ENCODE peak calls at places on chromosome 5, in six cellular contexts. One of them, this sample, is unnamed.
A peak's percentile ranks its signal among the peaks of the same experiment; 100 is the strongest.

GRCh38 chr5:124161286-124161685 is 585.2 kb downstream of the ZNF608 start:
- DNase-seq in HepG2: no peak
- DNase-seq in GM12878: no peak
- DNase-seq in HCT116: no peak
- DNase-seq in endothelial cell of umbilical vein: no peak
- DNase-seq in K562: no peak
- DNase-seq in this sample: no peak

GRCh38 chr5:141753971-141754713 is 72.1 kb upstream of the ARAP3 start:
- DNase-seq in HepG2: no peak
- DNase-seq in HCT116: peak; percentile 8
- DNase-seq in GM12878: no peak
- DNase-seq in endothelial cell of umbilical vein: peak; percentile 45
- DNase-seq in K562: peak; percentile 57
- DNase-seq in this sample: no peak

GRCh38 chr5:97070234-97070633 is 72.2 kb downstream of the LIX1 start:
- DNase-seq in HepG2: no peak
- DNase-seq in endothelial cell of umbilical vein: no peak
- DNase-seq in GM12878: no peak
- DNase-seq in HCT116: no peak
- DNase-seq in K562: no peak
- DNase-seq in this sample: no peak

GRCh38 chr5:179668404-179668803 is 12.4 kb downstream of the CBY3 start:
- DNase-seq in HCT116: peak; percentile 48
- DNase-seq in K562: peak; percentile 81
- DNase-seq in endothelial cell of umbilical vein: peak; percentile 59
- DNase-seq in GM12878: no peak
- DNase-seq in HepG2: peak; percentile 62
- DNase-seq in this sample: no peak

GRCh38 chr5:65902104-65902503 is 24.3 kb upstream of the ERBIN start:
- DNase-seq in HepG2: no peak
- DNase-seq in K562: no peak
- DNase-seq in HCT116: no peak
- DNase-seq in GM12878: no peak
- DNase-seq in endothelial cell of umbilical vein: no peak
- DNase-seq in this sample: no peak

GRCh38 chr5:131265318-131265803 is 1.5 kb downstream of the CDC42SE2 start:
- DNase-seq in HepG2: peak; percentile 60
- DNase-seq in K562: peak; percentile 51
- DNase-seq in GM12878: no peak
- DNase-seq in HCT116: peak; percentile 44
- DNase-seq in endothelial cell of umbilical vein: peak; percentile 60
- DNase-seq in this sample: no peak

GRCh38 chr5:130324953-130325671 is 420.8 kb downstream of the CHSY3 start:
- DNase-seq in HCT116: no peak
- DNase-seq in K562: no peak
- DNase-seq in HepG2: no peak
- DNase-seq in GM12878: no peak
- DNase-seq in endothelial cell of umbilical vein: no peak
- DNase-seq in this sample: no peak

GRCh38 chr5:154038241-154038603 is 488 bp downstream of the FAM114A2 start:
- DNase-seq in endothelial cell of umbilical vein: no peak
- DNase-seq in HCT116: peak; percentile 3
- DNase-seq in GM12878: no peak
- DNase-seq in HepG2: peak; percentile 43
- DNase-seq in K562: peak; percentile 67
- DNase-seq in this sample: no peak

GRCh38 chr5:137201876-137202275 is 297.2 kb downstream of the SPOCK1 start:
- DNase-seq in HCT116: no peak
- DNase-seq in HepG2: no peak
- DNase-seq in K562: no peak
- DNase-seq in endothelial cell of umbilical vein: no peak
- DNase-seq in GM12878: no peak
- DNase-seq in this sample: no peak

GRCh38 chr5:139821806-139822552 is 26.4 kb downstream of the PSD2 start:
- DNase-seq in HCT116: no peak
- DNase-seq in K562: no peak
- DNase-seq in GM12878: no peak
- DNase-seq in endothelial cell of umbilical vein: no peak
- DNase-seq in HepG2: no peak
- DNase-seq in this sample: no peak

GRCh38 chr5:111668713-111669112 is 88.3 kb downstream of the NREP start:
- DNase-seq in K562: no peak
- DNase-seq in GM12878: no peak
- DNase-seq in HepG2: no peak
- DNase-seq in endothelial cell of umbilical vein: no peak
- DNase-seq in HCT116: no peak
- DNase-seq in this sample: no peak

GRCh38 chr5:113663879-113664278 is 150.4 kb downstream of the YTHDC2 start:
- DNase-seq in HCT116: peak; percentile 51
- DNase-seq in GM12878: no peak
- DNase-seq in endothelial cell of umbilical vein: peak; percentile 56
- DNase-seq in HepG2: peak; percentile 45
- DNase-seq in K562: peak; percentile 54
- DNase-seq in this sample: no peak

GRCh38 chr5:168366124-168366523 is 74.7 kb downstream of the WWC1 start:
- DNase-seq in endothelial cell of umbilical vein: peak; percentile 21
- DNase-seq in HepG2: no peak
- DNase-seq in HCT116: no peak
- DNase-seq in GM12878: no peak
- DNase-seq in K562: no peak
- DNase-seq in this sample: no peak

GRCh38 chr5:174229640-174230350 is 184.3 kb downstream of the NSG2 start:
- DNase-seq in K562: no peak
- DNase-seq in endothelial cell of umbilical vein: no peak
- DNase-seq in HCT116: no peak
- DNase-seq in HepG2: no peak
- DNase-seq in GM12878: no peak
- DNase-seq in this sample: no peak

GRCh38 chr5:158436271-158437065 is 577.5 kb upstream of the CLINT1 start:
- DNase-seq in HepG2: no peak
- DNase-seq in HCT116: no peak
- DNase-seq in K562: no peak
- DNase-seq in endothelial cell of umbilical vein: no peak
- DNase-seq in GM12878: no peak
- DNase-seq in this sample: no peak

GRCh38 chr5:87403409-87403808 is 9.3 kb downstream of the CCNH start:
- DNase-seq in endothelial cell of umbilical vein: no peak
- DNase-seq in GM12878: no peak
- DNase-seq in HepG2: no peak
- DNase-seq in HCT116: no peak
- DNase-seq in K562: no peak
- DNase-seq in this sample: no peak

GRCh38 chr5:172647341-172648007 is 6.4 kb downstream of the NEURL1B start:
- DNase-seq in endothelial cell of umbilical vein: no peak
- DNase-seq in K562: no peak
- DNase-seq in GM12878: no peak
- DNase-seq in HepG2: no peak
- DNase-seq in HCT116: no peak
- DNase-seq in this sample: no peak

GRCh38 chr5:136064510-136064909 is 35.7 kb downstream of the TGFBI start:
- DNase-seq in GM12878: no peak
- DNase-seq in HepG2: no peak
- DNase-seq in endothelial cell of umbilical vein: no peak
- DNase-seq in HCT116: no peak
- DNase-seq in K562: peak; percentile 38
- DNase-seq in this sample: no peak

GRCh38 chr5:139461698-139462097 is 845 bp downstream of the ECSCR start:
- DNase-seq in HepG2: no peak
- DNase-seq in endothelial cell of umbilical vein: peak; percentile 90
- DNase-seq in K562: no peak
- DNase-seq in GM12878: no peak
- DNase-seq in HCT116: no peak
- DNase-seq in this sample: no peak

GRCh38 chr5:59039003-59039295 is 456.1 kb downstream of the RAB3C start:
- DNase-seq in K562: no peak
- DNase-seq in HepG2: no peak
- DNase-seq in GM12878: no peak
- DNase-seq in HCT116: no peak
- DNase-seq in endothelial cell of umbilical vein: peak; percentile 10
- DNase-seq in this sample: no peak

GRCh38 chr5:59038169-59039002 is 455.5 kb downstream of the RAB3C start:
- DNase-seq in K562: no peak
- DNase-seq in endothelial cell of umbilical vein: no peak
- DNase-seq in HCT116: no peak
- DNase-seq in GM12878: no peak
- DNase-seq in HepG2: no peak
- DNase-seq in this sample: no peak

GRCh38 chr5:59040007-59040803 is 457.3 kb downstream of the RAB3C start:
- DNase-seq in HCT116: no peak
- DNase-seq in HepG2: no peak
- DNase-seq in K562: no peak
- DNase-seq in endothelial cell of umbilical vein: peak; percentile 31
- DNase-seq in GM12878: no peak
- DNase-seq in this sample: no peak

GRCh38 chr5:59040804-59041201 is 457.9 kb downstream of the RAB3C start:
- DNase-seq in HCT116: no peak
- DNase-seq in GM12878: no peak
- DNase-seq in endothelial cell of umbilical vein: no peak
- DNase-seq in K562: no peak
- DNase-seq in HepG2: no peak
- DNase-seq in this sample: no peak

DNA sequence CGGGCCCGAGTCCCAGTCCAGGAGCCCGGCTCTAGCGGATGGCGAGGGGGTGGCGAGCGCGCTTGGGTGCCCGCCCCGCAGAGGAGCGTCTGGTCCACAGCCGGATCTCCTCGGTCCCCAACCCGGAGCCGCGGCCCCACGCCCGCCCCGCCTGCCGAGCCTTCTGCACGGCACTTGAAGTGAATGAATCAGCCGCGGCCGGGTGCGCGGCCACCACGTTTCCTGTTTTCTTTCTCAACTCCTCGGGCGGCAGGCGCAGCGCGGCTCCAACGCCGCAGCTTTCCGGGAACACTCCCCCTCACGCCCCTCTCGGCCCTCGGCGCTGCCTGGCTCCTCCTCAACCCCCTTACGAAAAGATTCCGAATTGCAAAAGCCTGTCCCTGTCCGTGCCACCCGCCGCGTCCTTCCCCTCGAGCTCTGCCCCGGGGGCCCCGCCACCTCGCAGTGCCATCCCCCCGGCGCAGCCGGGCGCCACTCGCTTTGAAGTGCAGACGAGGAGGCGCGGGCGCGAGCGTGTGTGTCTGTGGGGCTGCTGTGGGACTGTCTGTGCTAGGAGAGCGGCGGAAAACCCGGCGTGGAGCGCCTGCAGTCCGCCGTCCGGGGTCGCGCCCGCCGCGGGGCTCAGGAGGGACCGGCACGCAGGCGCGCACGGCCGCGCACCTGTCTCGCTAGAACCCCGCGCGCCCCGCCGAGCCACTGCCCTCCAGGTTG is 456.6 kb downstream of the RAB3C start:
- DNase-seq in K562: peak; percentile 3
- DNase-seq in HepG2: no peak
- DNase-seq in endothelial cell of umbilical vein: peak; percentile 77
- DNase-seq in GM12878: no peak
- DNase-seq in HCT116: no peak
- DNase-seq in this sample: no peak
- TF ChIP-seq EZH2 in K562: no peak
- TF ChIP-seq EZH2 in HepG2: no peak
- TF ChIP-seq EZH2 in endothelial cell of umbilical vein: no peak
- TF ChIP-seq EZH2 in GM12878: no peak
- TF ChIP-seq EZH2 in HCT116: no peak
- TF ChIP-seq EZH2 in this sample: no peak

DNA sequence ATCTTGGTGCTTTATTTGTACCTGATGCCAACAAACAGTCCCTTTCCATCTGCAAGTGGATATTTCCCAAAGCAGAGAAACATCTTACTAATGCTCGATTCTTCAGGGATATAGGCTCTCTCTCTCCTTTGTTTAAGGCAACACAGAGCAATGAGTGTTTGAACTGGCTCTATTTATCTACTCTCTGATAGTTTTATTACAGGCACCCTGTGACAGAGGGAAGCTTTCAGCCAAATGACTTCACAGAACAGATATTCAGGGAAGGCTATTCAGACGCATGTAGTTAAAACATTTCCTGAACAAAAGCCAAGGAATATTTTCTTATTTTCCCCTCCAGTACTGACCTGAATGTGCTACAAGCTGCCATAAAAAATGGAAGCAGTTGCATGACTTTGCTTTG is 141.8 kb downstream of the YIPF5 start:
- DNase-seq in HCT116: no peak
- DNase-seq in endothelial cell of umbilical vein: peak; percentile 72
- DNase-seq in GM12878: no peak
- DNase-seq in HepG2: no peak
- DNase-seq in K562: no peak
- DNase-seq in this sample: no peak
- H3K9ac ChIP-seq in HCT116: no peak overlapping the region
- H3K9ac ChIP-seq in endothelial cell of umbilical vein: no peak overlapping the region
- H3K9ac ChIP-seq in GM12878: no peak overlapping the region
- H3K9ac ChIP-seq in HepG2: no peak overlapping the region
- H3K9ac ChIP-seq in K562: no peak overlapping the region
- H3K9ac ChIP-seq in this sample: no peak overlapping the region

DNA sequence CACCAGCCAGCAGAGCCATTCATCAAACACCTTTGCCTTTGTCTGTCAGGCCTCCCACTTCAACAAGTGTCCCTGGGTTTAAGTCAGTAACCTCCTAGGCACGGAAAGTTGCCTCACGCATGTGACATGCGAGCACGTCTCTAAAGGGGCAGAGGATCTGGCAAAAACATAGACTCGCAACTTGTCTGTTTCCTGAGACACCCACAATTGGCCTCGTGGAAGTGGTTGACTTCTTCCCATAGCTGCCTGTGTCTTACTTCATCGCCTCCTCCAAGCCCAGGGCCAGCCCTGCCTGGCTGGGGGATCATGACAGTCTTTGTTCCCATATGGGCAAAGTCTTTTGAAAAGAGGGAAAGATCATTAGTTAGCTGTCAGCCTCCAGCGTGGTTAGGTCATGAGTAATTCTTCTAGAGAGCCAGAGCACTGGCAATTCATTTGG is 35.5 kb upstream of the GLRX start:
- DNase-seq in HepG2: peak; percentile 32
- DNase-seq in endothelial cell of umbilical vein: peak; percentile 31
- DNase-seq in GM12878: no peak
- DNase-seq in HCT116: no peak
- DNase-seq in K562: no peak
- DNase-seq in this sample: no peak
- TF ChIP-seq POLR2AphosphoS5 in HepG2: no peak
- TF ChIP-seq POLR2AphosphoS5 in endothelial cell of umbilical vein: no peak
- TF ChIP-seq POLR2AphosphoS5 in GM12878: no peak
- TF ChIP-seq POLR2AphosphoS5 in HCT116: no peak
- TF ChIP-seq POLR2AphosphoS5 in K562: no peak
- TF ChIP-seq POLR2AphosphoS5 in this sample: no peak

GRCh38 chr5:134115806-134116175 is 1.3 kb downstream of the TCF7 start:
- DNase-seq in HepG2: no peak
- DNase-seq in GM12878: no peak
- DNase-seq in HCT116: no peak
- DNase-seq in K562: no peak
- DNase-seq in endothelial cell of umbilical vein: no peak
- DNase-seq in this sample: no peak

GRCh38 chr5:134114886-134115805 is 665 bp downstream of the TCF7 start:
- DNase-seq in HCT116: no peak
- DNase-seq in endothelial cell of umbilical vein: no peak
- DNase-seq in HepG2: peak; percentile 32
- DNase-seq in K562: peak; percentile 64
- DNase-seq in GM12878: no peak
- DNase-seq in this sample: no peak

GRCh38 chr5:134112726-134113571 is 1.5 kb upstream of the TCF7 start:
- DNase-seq in HepG2: no peak
- DNase-seq in HCT116: no peak
- DNase-seq in GM12878: no peak
- DNase-seq in K562: no peak
- DNase-seq in endothelial cell of umbilical vein: no peak
- DNase-seq in this sample: no peak

GRCh38 chr5:134113572-134113907 is 941 bp upstream of the TCF7 start:
- DNase-seq in endothelial cell of umbilical vein: no peak
- DNase-seq in HCT116: no peak
- DNase-seq in K562: no peak
- DNase-seq in HepG2: no peak
- DNase-seq in GM12878: no peak
- DNase-seq in this sample: no peak

GRCh38 chr5:134113908-134114875 is at the start of gene TCF7:
- DNase-seq in GM12878: no peak
- DNase-seq in HepG2: peak; percentile 68
- DNase-seq in HCT116: peak; percentile 50
- DNase-seq in endothelial cell of umbilical vein: peak; percentile 59
- DNase-seq in K562: peak; percentile 83
- DNase-seq in this sample: peak; percentile 8
- TF ChIP-seq EZH2 in GM12878: no peak
- TF ChIP-seq EZH2 in HepG2: no peak
- TF ChIP-seq EZH2 in HCT116: no peak
- TF ChIP-seq EZH2 in endothelial cell of umbilical vein: peak; percentile 75
- TF ChIP-seq EZH2 in K562: no peak
- TF ChIP-seq EZH2 in this sample: no peak